ENCODE peak calls at places on chromosome X, in eight cellular contexts. X is kidney glomerular epithelial cell; F is cardiac muscle cell; B is endothelial cell; V is left cardiac atrium; T is mucosa of descending colon; S is GM23338; M is stimulated activated CD8-positive, alpha-beta memory T cell treated with anti-CD3 and anti-CD28 coated beads, Interleukin-2, amount 100 ng/mL, for 1 hour. J is an unnamed sample.

GRCh38 chrX:10608099-10608498 is 12.3 kb downstream of the MID1 start:
- DNase-seq in B (no peak), V (no peak), F (no peak), M (no peak), X (no peak), S (no peak), T (peak), J (no peak)

GRCh38 chrX:9182041-9182440 is 148.1 kb upstream of the FAM9B start:
- DNase-seq in T (no peak), S (no peak), V (no peak), X (no peak), F (peak), M (no peak), B (no peak), J (no peak)

GRCh38 chrX:307261-308111 is 11.1 kb downstream of the GTPBP6 start:
- DNase-seq in F (no peak), B (no peak), T (no peak), S (peak), V (peak), M (no peak), X (no peak), J (no peak)

GRCh38 chrX:5122181-5122678 is 1106.4 kb downstream of the NLGN4X start:
- DNase-seq in S (no peak), X (no peak), T (no peak), B (no peak), F (no peak), V (no peak), M (no peak), J (no peak)

GRCh38 chrX:75603833-75604232 is 81.0 kb upstream of the ZDHHC15 start:
- DNase-seq in V (no peak), M (no peak), B (no peak), X (no peak), F (peak), S (peak), T (no peak), J (no peak)

GRCh38 chrX:17741123-17741511 is 3.8 kb downstream of the SCML1 start:
- DNase-seq in V (no peak), B (no peak), F (no peak), X (no peak), S (no peak), M (no peak), T (peak), J (no peak)

GRCh38 chrX:101708180-101708579 is 48.5 kb upstream of the ARMCX2 start:
- DNase-seq in X (no peak), F (no peak), B (no peak), S (no peak), M (no peak), V (no peak), T (no peak), J (peak)

GRCh38 chrX:96971812-96972211 is 88.1 kb downstream of the RPA4 start:
- DNase-seq in F (peak), T (no peak), V (no peak), B (no peak), X (no peak), M (no peak), S (peak), J (no peak)

GRCh38 chrX:130055103-130055502 is 55.2 kb downstream of the ELF4 start:
- DNase-seq in F (no peak), X (no peak), M (no peak), V (no peak), B (no peak), T (no peak), S (no peak), J (no peak)

GRCh38 chrX:153609917-153610833 is 11.2 kb upstream of the CCNQ start:
- DNase-seq in F (peak), S (peak), X (peak), T (peak), V (peak), B (peak), M (peak), J (peak)

GRCh38 chrX:149129767-149130166 is 375.3 kb downstream of the IDS start:
- DNase-seq in M (no peak), F (no peak), B (no peak), S (no peak), X (no peak), V (no peak), T (no peak), J (no peak)

GRCh38 chrX:40192196-40192595 is 94.4 kb upstream of the BCOR start:
- DNase-seq in S (no peak), B (no peak), T (no peak), M (no peak), V (no peak), X (no peak), F (no peak), J (no peak)

GRCh38 chrX:55908685-55909212 is 191.2 kb downstream of the RRAGB start:
- DNase-seq in X (peak), V (no peak), M (no peak), T (peak), B (peak), S (peak), F (peak), J (no peak)

GRCh38 chrX:57266275-57266674 is 20.2 kb upstream of the FAAH2 start:
- DNase-seq in M (no peak), V (no peak), B (no peak), S (no peak), X (no peak), F (no peak), T (no peak), J (no peak)

GRCh38 chrX:16867947-16868346 is 2.2 kb downstream of the RBBP7 start:
- DNase-seq in F (no peak), T (no peak), M (no peak), S (no peak), X (no peak), V (no peak), B (no peak), J (no peak)

GRCh38 chrX:45322382-45322781 is 121.7 kb upstream of the DIPK2B start:
- DNase-seq in F (peak), M (no peak), S (peak), X (peak), B (no peak), V (peak), T (peak), J (peak)

GRCh38 chrX:107014927-107015326 is 14.9 kb upstream of the MORC4 start:
- DNase-seq in B (no peak), X (no peak), S (no peak), M (no peak), F (no peak), T (no peak), V (no peak), J (no peak)

GRCh38 chrX:125203737-125204578 is 115.7 kb upstream of the TEX13C start:
- DNase-seq in B (peak), V (peak), M (no peak), X (peak), S (peak), F (peak), T (no peak), J (no peak)

GRCh38 chrX:2243913-2244460 is 256.8 kb downstream of the DHRSX start:
- DNase-seq in T (peak), M (no peak), V (no peak), X (no peak), F (no peak), B (no peak), S (no peak), J (peak)

GRCh38 chrX:24055043-24055356 is 244 bp downstream of the EIF2S3 start:
- DNase-seq in B (no peak), M (no peak), V (no peak), X (no peak), S (no peak), F (no peak), T (no peak), J (no peak)

GRCh38 chrX:36640232-36640631 is 367.9 kb upstream of the FAM47C start:
- DNase-seq in M (no peak), X (no peak), T (no peak), F (no peak), V (no peak), S (no peak), B (no peak), J (no peak)

GRCh38 chrX:71144651-71145050 is at the start of gene NLGN3:
- DNase-seq in S (peak), M (no peak), T (no peak), X (no peak), V (no peak), B (no peak), F (peak), J (no peak)

GRCh38 chrX:115571712-115572111 is 10.7 kb downstream of the PLS3 start:
- DNase-seq in X (no peak), F (no peak), T (no peak), V (no peak), S (no peak), B (no peak), M (no peak), J (no peak)

GRCh38 chrX:100681581-100681980 is 37.6 kb downstream of the SRPX2 start:
- DNase-seq in S (no peak), F (no peak), V (no peak), M (no peak), T (no peak), X (no peak), B (no peak), J (no peak)

J was measured in SK-N-MC.